ENCODE peak calls at places on chromosomes 16 and 17, in nine cellular contexts. M is dorsolateral prefrontal cortex, R is fibroblast of lung, K is heart right ventricle, U is lung, I is neural progenitor cell, Z is heart left ventricle, Q is A549, B is gastrocnemius medialis. V is an unnamed sample.

GRCh38 chr17:51995797-51996403 is 162.6 kb downstream of the CA10 start:
- DNase-seq in M (no peak), R (no peak), K (no peak), U (no peak), I (no peak), Z (no peak), Q (no peak), B (no peak), V (no peak)

GRCh38 chr16:4882633-4883285 is 35.5 kb downstream of the UBN1 start:
- DNase-seq in M (no peak), R (peak; percentile 89), K (peak; percentile 57), U (peak; percentile 83), I (no peak), Z (no peak), Q (no peak), B (peak; percentile 42), V (no peak)

GRCh38 chr17:55062921-55063320 is 94.4 kb downstream of the STXBP4 start:
- DNase-seq in M (no peak), R (peak; percentile 82), K (no peak), U (no peak), I (no peak), Z (no peak), Q (peak; percentile 29), B (no peak), V (no peak)

GRCh38 chr16:6193718-6194117 is 1096.1 kb upstream of the EEF2KMT start:
- DNase-seq in M (no peak), R (peak; percentile 31), K (no peak), U (no peak), I (peak; percentile 89), Z (no peak), Q (no peak), B (no peak), V (peak; percentile 9)

GRCh38 chr17:62309381-62309780 is 71.0 kb upstream of the EFCAB3 start:
- DNase-seq in M (no peak), R (no peak), K (no peak), U (no peak), I (no peak), Z (no peak), Q (no peak), B (no peak), V (no peak)

GRCh38 chr17:62718420-62718819 is 89.7 kb downstream of the MARCHF10 start:
- DNase-seq in M (no peak), R (peak; percentile 86), K (no peak), U (no peak), I (no peak), Z (no peak), Q (no peak), B (no peak), V (no peak)

GRCh38 chr17:9937164-9937835 is 32.2 kb upstream of the RCVRN start:
- DNase-seq in M (peak; percentile 79), R (peak; percentile 45), K (peak; percentile 51), U (no peak), I (no peak), Z (no peak), Q (no peak), B (peak; percentile 17), V (no peak)

GRCh38 chr16:48381201-48381600 is 4.0 kb downstream of the SIAH1 start:
- DNase-seq in M (no peak), R (peak; percentile 57), K (no peak), U (no peak), I (no peak), Z (no peak), Q (no peak), B (no peak), V (no peak)

GRCh38 chr16:70520612-70521297 is 2.6 kb downstream of the COG4 start:
- DNase-seq in M (no peak), R (peak; percentile 61), K (no peak), U (no peak), I (no peak), Z (no peak), Q (no peak), B (no peak), V (no peak)

GRCh38 chr16:12439443-12440232 is 364.0 kb downstream of the CPPED1 start:
- DNase-seq in M (no peak), R (no peak), K (no peak), U (no peak), I (no peak), Z (no peak), Q (no peak), B (no peak), V (no peak)

GRCh38 chr17:49349535-49349934 is 12.5 kb downstream of the ZNF652 start:
- DNase-seq in M (no peak), R (no peak), K (no peak), U (no peak), I (no peak), Z (no peak), Q (no peak), B (no peak), V (no peak)

GRCh38 chr16:85761866-85762265 is 11.0 kb upstream of the C16orf74 start:
- DNase-seq in M (no peak), R (no peak), K (no peak), U (no peak), I (no peak), Z (no peak), Q (no peak), B (no peak), V (no peak)

GRCh38 chr16:85762970-85763369 is 12.1 kb upstream of the C16orf74 start:
- DNase-seq in M (no peak), R (no peak), K (no peak), U (no peak), I (no peak), Z (no peak), Q (no peak), B (no peak), V (no peak)

GRCh38 chr16:85757341-85757822 is 6.5 kb upstream of the C16orf74 start:
- DNase-seq in M (no peak), R (peak; percentile 89), K (no peak), U (no peak), I (no peak), Z (no peak), Q (no peak), B (no peak), V (no peak)

GRCh38 chr16:85759136-85759535 is 8.2 kb upstream of the C16orf74 start:
- DNase-seq in M (no peak), R (no peak), K (no peak), U (no peak), I (no peak), Z (no peak), Q (no peak), B (no peak), V (no peak)

DNA sequence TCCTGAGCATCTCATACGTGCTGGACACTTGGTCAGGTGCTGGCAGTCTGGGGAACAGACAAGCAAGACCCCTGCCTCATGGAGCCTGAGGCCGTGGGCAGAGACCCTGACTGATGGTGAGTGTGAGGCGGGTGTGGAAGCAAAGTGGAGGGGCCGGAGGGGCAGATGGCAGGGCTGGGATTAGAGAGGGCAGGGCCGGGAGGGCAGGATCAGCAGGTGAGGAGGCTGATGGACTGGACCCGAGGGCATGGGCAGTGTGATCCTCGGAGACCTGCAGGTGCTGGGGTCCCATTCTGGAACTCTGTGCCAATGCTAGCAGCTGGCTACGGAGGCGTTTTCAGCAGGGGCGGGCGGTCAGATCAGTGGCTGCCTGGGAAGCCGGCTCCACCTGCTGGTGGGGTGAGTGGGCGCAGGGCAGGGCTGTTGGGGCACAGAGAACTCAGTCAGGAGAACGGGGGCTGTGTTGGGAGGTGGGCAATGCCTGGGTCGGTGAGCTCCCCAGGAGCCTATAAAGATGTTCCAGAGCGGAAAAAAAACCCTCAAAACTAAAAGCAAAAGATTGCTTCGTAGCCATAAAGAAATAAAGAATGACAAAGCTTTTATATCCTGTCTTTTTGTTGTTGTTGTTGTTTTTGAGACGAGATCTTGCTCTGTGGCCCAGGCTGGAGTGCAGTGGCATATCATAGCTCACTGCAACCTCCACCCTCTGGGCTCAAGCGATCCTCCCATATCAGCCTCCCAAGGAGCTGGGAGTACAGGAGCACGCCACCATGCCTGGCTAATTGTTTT is 8.9 kb upstream of the C16orf74 start:
- DNase-seq in M (no peak), R (no peak), K (no peak), U (no peak), I (no peak), Z (no peak), Q (peak; percentile 41), B (peak; percentile 14), V (no peak)
- TF ChIP-seq CTCF in M (no peak), R (peak; percentile 29), K (no peak), U (no peak), I (peak; percentile 45), Z (no peak), Q (peak; percentile 49), B (peak; percentile 73), V (peak; percentile 47)

DNA sequence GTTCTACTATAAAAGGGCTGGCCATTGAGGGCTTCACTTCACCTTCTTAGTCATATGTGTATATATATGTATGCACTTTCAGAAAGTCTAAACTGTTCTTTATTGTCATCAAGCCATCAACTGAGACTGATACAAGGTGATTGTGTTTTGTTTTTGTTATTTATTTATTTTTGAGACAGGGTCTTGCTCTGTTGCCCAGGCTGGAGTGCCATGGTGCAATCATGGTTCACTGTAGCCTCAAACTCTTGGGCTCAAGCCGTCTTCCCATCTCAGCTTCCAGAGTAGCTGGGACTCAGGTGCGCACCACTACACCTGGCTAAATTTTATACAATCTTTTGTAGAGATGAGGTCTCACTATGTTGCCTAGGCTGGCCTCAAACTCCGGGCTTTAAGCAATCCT is 5.6 kb downstream of the ZNRF1 start:
- DNase-seq in M (no peak), R (no peak), K (no peak), U (no peak), I (no peak), Z (no peak), Q (no peak), B (no peak), V (no peak)
- TF ChIP-seq CTCF in M (no peak), R (no peak), K (no peak), U (no peak), I (no peak), Z (no peak), Q (no peak), B (no peak), V (no peak)

DNA sequence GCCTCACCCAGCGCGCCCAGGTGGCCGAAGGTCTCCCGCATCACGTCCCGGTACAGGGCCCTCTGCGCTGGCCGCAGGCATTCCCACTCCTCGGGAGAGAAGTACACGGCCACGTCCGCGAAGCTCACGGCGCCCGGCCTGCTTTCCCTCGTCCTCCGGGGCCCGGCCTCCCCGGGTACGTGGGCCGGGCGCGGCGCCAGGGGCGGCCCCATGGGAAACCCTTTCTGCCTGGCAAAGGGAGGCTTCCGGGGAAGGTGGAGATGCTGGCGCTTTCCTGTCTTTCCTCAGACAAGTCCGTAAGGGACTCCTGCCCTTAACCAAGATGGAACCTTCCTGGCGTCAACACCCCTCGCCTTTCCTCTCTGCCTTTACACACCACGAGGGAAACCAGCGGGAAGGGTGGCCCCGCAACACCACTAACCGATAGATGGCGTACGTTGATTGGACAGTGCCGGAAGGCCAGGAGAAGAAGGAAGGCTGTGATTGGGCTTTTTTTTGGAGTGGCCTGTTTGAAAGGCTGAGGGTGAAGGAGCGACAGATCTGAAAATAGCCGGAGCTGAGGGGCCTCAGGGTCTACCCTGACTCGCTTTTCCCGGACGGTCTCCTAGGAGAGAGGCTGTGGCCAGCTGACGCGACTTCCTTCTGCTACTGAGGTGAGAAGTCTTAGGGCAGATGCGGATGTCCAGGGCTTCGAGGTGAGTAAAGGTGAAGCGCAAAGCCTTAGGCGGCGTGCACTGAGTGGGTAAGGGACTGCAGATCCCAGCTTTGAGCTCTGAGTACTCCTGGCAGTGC is at the start of gene ZNF785:
- DNase-seq in M (peak; percentile 97), R (peak; percentile 99), K (peak; percentile 99), U (peak; percentile 99), I (peak; percentile 97), Z (peak; percentile 94), Q (peak; percentile 38), B (peak; percentile 98), V (peak; percentile 87)
- TF ChIP-seq CTCF in M (peak; percentile 64), R (no peak), K (peak; percentile 37), U (peak; percentile 43), I (peak; percentile 33), Z (peak; percentile 49), Q (no peak), B (no peak), V (no peak)

GRCh38 chr17:78314683-78315354 is 45.1 kb downstream of the SOCS3 start:
- DNase-seq in M (no peak), R (no peak), K (no peak), U (no peak), I (no peak), Z (no peak), Q (no peak), B (no peak), V (no peak)
- TF ChIP-seq CTCF in M (no peak), R (no peak), K (no peak), U (no peak), I (peak; percentile 9), Z (no peak), Q (no peak), B (no peak), V (peak; percentile 28)

V was measured in neural crest cell.